ENCODE peak calls at places on chromosomes 2 and 18, in ten cellular contexts. U is endothelial cell of umbilical vein, X is ovary, P is IMR-90, V is HCT116, Y is spleen, J is A549, Q is tibial nerve, N is adrenal gland, F is heart left ventricle. E is an unnamed sample.

GRCh38 chr2:69225933-69226332 is 161.1 kb downstream of the GFPT1 start:
- DNase-seq in X (no peak), U (no peak), V (no peak), F (no peak), N (no peak), Y (no peak), P (peak), Q (no peak), J (no peak), E (no peak)

GRCh38 chr18:51182824-51183223 is 14.7 kb downstream of the MEX3C start:
- DNase-seq in Q (no peak), X (no peak), V (no peak), J (no peak), F (no peak), N (no peak), U (no peak), P (no peak), Y (no peak), E (no peak)

GRCh38 chr2:171598713-171599319 is 76.5 kb downstream of the CYBRD1 start:
- DNase-seq in P (peak), N (peak), V (peak), J (peak), Q (peak), U (peak), X (no peak), Y (no peak), F (peak), E (no peak)

GRCh38 chr18:23231340-23232021 is 96.2 kb downstream of the CABLES1 start:
- DNase-seq in F (peak), N (peak), V (no peak), P (peak), J (no peak), X (no peak), Q (peak), Y (no peak), U (peak), E (peak)

GRCh38 chr2:238462782-238463396 is 36.2 kb downstream of the ASB1 start:
- DNase-seq in P (peak), Y (no peak), N (no peak), X (no peak), J (peak), U (peak), F (no peak), Q (peak), V (peak), E (no peak)

GRCh38 chr2:26581266-26581990 is 59.7 kb downstream of the CIB4 start:
- DNase-seq in X (no peak), Y (peak), Q (no peak), N (no peak), J (no peak), F (no peak), V (no peak), P (no peak), U (no peak), E (no peak)

GRCh38 chr18:23178661-23179081 is 43.4 kb downstream of the CABLES1 start:
- DNase-seq in Y (no peak), U (no peak), V (no peak), Q (no peak), N (no peak), X (no peak), J (no peak), F (no peak), P (no peak), E (no peak)

GRCh38 chr2:62966995-62967394 is 83.6 kb upstream of the OTX1 start:
- DNase-seq in V (no peak), P (no peak), U (no peak), J (no peak), N (no peak), F (no peak), Y (no peak), X (no peak), Q (no peak), E (no peak)

GRCh38 chr2:216754812-216755211 is 59.5 kb upstream of the IGFBP5 start:
- DNase-seq in N (no peak), V (no peak), Y (no peak), F (no peak), P (no peak), U (no peak), Q (no peak), X (no peak), J (no peak), E (no peak)

GRCh38 chr18:76354348-76354747 is 140.7 kb downstream of the ZNF516 start:
- DNase-seq in Y (no peak), Q (no peak), X (peak), F (no peak), N (no peak), J (no peak), V (no peak), U (peak), P (peak), E (no peak)

GRCh38 chr2:106562826-106563594 is 75.8 kb downstream of the CD8B2 start:
- DNase-seq in X (no peak), P (no peak), Y (no peak), V (no peak), N (peak), U (no peak), Q (no peak), F (no peak), J (no peak), E (no peak)

GRCh38 chr2:159895258-159896209 is 97.5 kb upstream of the CD302 start:
- DNase-seq in F (no peak), P (peak), Q (no peak), U (no peak), J (no peak), N (no peak), X (no peak), V (no peak), Y (no peak), E (no peak)

GRCh38 chr18:62759704-62760402 is 44.5 kb downstream of the PHLPP1 start:
- DNase-seq in N (no peak), Y (no peak), Q (no peak), F (no peak), P (peak), J (no peak), X (no peak), V (no peak), U (peak), E (no peak)

GRCh38 chr2:219752731-219753130 is 125.3 kb downstream of the SLC4A3 start:
- DNase-seq in Q (no peak), N (no peak), U (no peak), P (peak), X (no peak), J (no peak), Y (no peak), F (no peak), V (no peak), E (no peak)

GRCh38 chr2:217737127-217737526 is 265.7 kb downstream of the TNS1 start:
- DNase-seq in J (no peak), U (no peak), P (no peak), Y (no peak), Q (no peak), N (peak), F (no peak), V (no peak), X (no peak), E (no peak)

GRCh38 chr2:24597181-24597870 is 106.3 kb downstream of the NCOA1 start:
- DNase-seq in U (no peak), Y (no peak), F (no peak), Q (no peak), X (no peak), P (no peak), J (no peak), N (no peak), V (no peak), E (no peak)

GRCh38 chr2:3000968-3001367 is 376.6 kb downstream of the EIPR1 start:
- DNase-seq in V (no peak), X (no peak), N (no peak), J (no peak), U (no peak), Q (no peak), P (no peak), Y (no peak), F (no peak), E (no peak)

GRCh38 chr2:230362030-230362691 is 35.2 kb downstream of the SP140L start:
- DNase-seq in Q (no peak), P (no peak), J (no peak), V (no peak), Y (no peak), U (no peak), X (no peak), N (no peak), F (no peak), E (no peak)

GRCh38 chr2:68564426-68564825 is 79.0 kb upstream of the PROKR1 start:
- DNase-seq in J (no peak), P (no peak), F (no peak), U (no peak), V (no peak), X (no peak), Q (no peak), Y (no peak), N (no peak), E (no peak)

GRCh38 chr2:64825831-64826496 is 163.2 kb upstream of the SLC1A4 start:
- DNase-seq in V (no peak), Y (no peak), F (no peak), P (peak), N (no peak), U (peak), J (no peak), Q (no peak), X (no peak), E (no peak)

GRCh38 chr18:24659837-24660720 is 199.6 kb downstream of the HRH4 start:
- DNase-seq in F (peak), X (peak), Y (peak), Q (peak), N (peak), U (peak), V (no peak), J (no peak), P (peak), E (no peak)

GRCh38 chr2:149040451-149040850 is 2.0 kb downstream of the LYPD6B start:
- DNase-seq in Q (no peak), N (no peak), F (no peak), J (peak), U (peak), P (no peak), V (peak), Y (no peak), X (no peak), E (no peak)

GRCh38 chr2:85435986-85436835 is 17.7 kb downstream of the SH2D6 start:
- DNase-seq in N (no peak), Q (no peak), P (no peak), F (no peak), Y (no peak), V (no peak), U (no peak), X (no peak), J (no peak), E (no peak)

GRCh38 chr2:176370423-176370822 is 101.2 kb downstream of the MTX2 start:
- DNase-seq in N (no peak), U (no peak), X (no peak), F (no peak), V (no peak), J (no peak), Y (no peak), Q (no peak), P (no peak), E (no peak)

GRCh38 chr18:57759650-57760049 is 43.5 kb downstream of the ATP8B1 start:
- DNase-seq in X (no peak), Q (no peak), U (no peak), P (no peak), F (no peak), N (no peak), J (no peak), V (no peak), Y (no peak), E (no peak)

GRCh38 chr18:73503326-73503725 is 635.5 kb upstream of the NETO1 start:
- DNase-seq in V (no peak), U (no peak), X (no peak), F (no peak), P (peak), N (no peak), J (no peak), Q (no peak), Y (no peak), E (no peak)

DNA sequence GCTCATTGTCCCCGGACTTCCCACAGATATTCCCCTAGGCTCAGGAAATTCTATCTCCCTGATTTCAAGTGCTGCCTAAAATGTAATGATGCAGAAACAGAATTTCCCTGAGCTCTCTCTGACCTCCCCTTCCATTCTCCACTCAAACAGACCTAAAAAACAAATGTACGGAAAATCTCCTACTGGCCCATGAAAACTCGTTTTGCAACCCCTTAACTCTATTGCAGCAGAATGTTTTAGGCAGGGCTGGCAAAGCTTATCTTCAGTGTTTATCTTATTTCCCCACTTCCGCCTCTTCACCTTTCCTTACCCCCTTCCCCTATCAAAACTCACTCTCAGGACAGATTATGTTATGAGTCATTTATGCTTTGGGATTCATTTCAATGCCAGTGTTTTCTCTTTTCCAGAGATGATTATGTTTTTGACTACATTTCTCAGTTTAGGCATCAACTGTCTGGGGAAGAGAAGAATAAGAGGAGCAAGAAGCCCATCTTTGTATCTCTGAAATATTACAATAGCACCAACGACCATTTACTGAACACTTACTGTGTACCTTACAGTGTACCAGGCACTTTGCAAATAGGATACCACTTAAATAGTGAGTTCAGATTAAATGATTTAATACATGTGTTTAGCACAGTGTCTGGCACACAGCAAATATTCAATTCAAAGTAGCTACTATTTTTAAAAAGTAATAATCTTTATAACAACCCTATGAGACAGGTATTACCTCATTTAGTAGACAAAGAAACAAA is 53.9 kb upstream of the STPG4 start:
- DNase-seq in Y (no peak), V (no peak), N (no peak), Q (no peak), J (no peak), X (no peak), F (no peak), P (peak), U (no peak), E (no peak)
- H3K27ac ChIP-seq in Y (no peak), V (no peak), N (no peak), Q (no peak), J (peak), X (no peak), F (no peak), P (peak), U (no peak), E (no peak)

GRCh38 chr2:55530539-55531081 is 11.1 kb downstream of the CFAP36 start:
- DNase-seq in F (no peak), P (no peak), Q (no peak), V (no peak), N (no peak), Y (no peak), X (no peak), U (peak), J (no peak), E (no peak)

GRCh38 chr2:55519908-55520885 is 679 bp downstream of the CFAP36 start:
- DNase-seq in U (peak), J (peak), F (peak), N (peak), X (no peak), Y (no peak), P (peak), Q (peak), V (no peak), E (no peak)

GRCh38 chr2:55524884-55525437 is 5.4 kb downstream of the CFAP36 start:
- DNase-seq in N (no peak), U (no peak), V (no peak), X (no peak), Q (no peak), Y (no peak), P (no peak), J (no peak), F (no peak), E (no peak)

DNA sequence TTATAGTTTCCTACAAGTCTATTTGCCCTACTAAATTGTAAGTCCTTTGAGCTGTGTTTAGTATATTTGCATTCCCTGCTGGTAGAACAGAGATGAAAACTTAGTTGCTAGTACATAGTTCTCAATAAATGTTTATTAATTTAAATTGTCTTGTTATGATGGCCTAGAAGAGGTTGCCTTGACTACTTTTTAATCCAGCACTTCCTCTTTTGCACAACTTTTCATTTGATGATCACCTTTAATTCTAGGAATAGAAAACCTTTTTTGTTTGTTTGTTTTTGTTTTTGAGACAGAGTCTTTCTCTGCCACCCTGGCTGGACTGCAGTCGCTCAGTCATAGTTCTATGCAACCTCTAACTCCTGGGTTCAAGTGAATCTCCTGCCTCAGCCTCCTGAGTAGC is 6.7 kb downstream of the CFAP36 start:
- DNase-seq in J (no peak), U (no peak), P (no peak), F (no peak), N (no peak), Y (no peak), Q (no peak), X (no peak), V (no peak), E (no peak)
- TF ChIP-seq POLR2A in J (no peak), U (no peak), P (no peak), F (no peak), N (no peak), Y (no peak), Q (no peak), X (no peak), V (no peak), E (no peak)

GRCh38 chr2:42928161-42928691 is 135.8 kb upstream of the HAAO start:
- DNase-seq in N (no peak), U (no peak), F (no peak), V (no peak), J (no peak), X (no peak), Q (no peak), P (no peak), Y (no peak), E (no peak)
- H3K27ac ChIP-seq in N (no peak), U (peak), F (peak), V (no peak), J (no peak), X (peak), Q (peak), P (no peak), Y (peak), E (peak)

GRCh38 chr2:227536445-227536844 is 62.2 kb upstream of the SCYGR2 start:
- DNase-seq in X (no peak), Q (no peak), Y (no peak), P (no peak), V (no peak), F (no peak), U (no peak), N (no peak), J (no peak), E (no peak)
- TF ChIP-seq POLR2A in X (no peak), Q (no peak), Y (no peak), P (no peak), V (no peak), F (no peak), U (no peak), N (no peak), J (no peak), E (no peak)

GRCh38 chr2:42562474-42563144 is 5.8 kb upstream of the MTA3 start:
- DNase-seq in J (no peak), U (no peak), P (no peak), X (no peak), N (no peak), Y (no peak), V (no peak), Q (no peak), F (no peak), E (no peak)
- H3K27ac ChIP-seq in J (no peak), U (no peak), P (no peak), X (no peak), N (no peak), Y (no peak), V (no peak), Q (no peak), F (no peak), E (peak)

E was measured in esophagus squamous epithelium.